ENCODE peak calls at places on chromosomes 6 and 20, in five cellular contexts. One of them, this sample, is unnamed.

GRCh38 chr6:87154641-87155271 is 609 bp upstream of the ZNF292 start:
- DNase-seq in erythroblast: no peak
- DNase-seq in GM12878: peak; percentile 89
- DNase-seq in endothelial cell of umbilical vein: no peak
- DNase-seq in sigmoid colon: no peak
- DNase-seq in this sample: peak; percentile 64

GRCh38 chr20:58571942-58572666 is 56.9 kb upstream of the APCDD1L start:
- DNase-seq in erythroblast: no peak
- DNase-seq in GM12878: no peak
- DNase-seq in endothelial cell of umbilical vein: peak; percentile 62
- DNase-seq in sigmoid colon: peak; percentile 76
- DNase-seq in this sample: no peak

GRCh38 chr6:142902636-142903053 is 42.3 kb downstream of the HIVEP2 start:
- DNase-seq in erythroblast: peak; percentile 31
- DNase-seq in GM12878: peak; percentile 67
- DNase-seq in endothelial cell of umbilical vein: peak; percentile 80
- DNase-seq in sigmoid colon: peak; percentile 71
- DNase-seq in this sample: peak; percentile 25

GRCh38 chr6:153085239-153085638 is 45.8 kb downstream of the RGS17 start:
- DNase-seq in erythroblast: no peak
- DNase-seq in GM12878: no peak
- DNase-seq in endothelial cell of umbilical vein: peak; percentile 37
- DNase-seq in sigmoid colon: no peak
- DNase-seq in this sample: no peak

GRCh38 chr20:4817230-4817671 is 95.5 kb downstream of the PRND start:
- DNase-seq in erythroblast: no peak
- DNase-seq in GM12878: no peak
- DNase-seq in endothelial cell of umbilical vein: no peak
- DNase-seq in sigmoid colon: no peak
- DNase-seq in this sample: no peak

GRCh38 chr20:10609726-10610125 is 64.1 kb downstream of the JAG1 start:
- DNase-seq in erythroblast: no peak
- DNase-seq in GM12878: no peak
- DNase-seq in endothelial cell of umbilical vein: peak; percentile 39
- DNase-seq in sigmoid colon: no peak
- DNase-seq in this sample: no peak

GRCh38 chr6:19032486-19033295 is 645.5 kb downstream of the RNF144B start:
- DNase-seq in erythroblast: no peak
- DNase-seq in GM12878: no peak
- DNase-seq in endothelial cell of umbilical vein: no peak
- DNase-seq in sigmoid colon: no peak
- DNase-seq in this sample: no peak

GRCh38 chr6:156912431-156912830 is 135.3 kb downstream of the ARID1B start:
- DNase-seq in erythroblast: peak; percentile 60
- DNase-seq in GM12878: no peak
- DNase-seq in endothelial cell of umbilical vein: no peak
- DNase-seq in sigmoid colon: no peak
- DNase-seq in this sample: no peak

DNA sequence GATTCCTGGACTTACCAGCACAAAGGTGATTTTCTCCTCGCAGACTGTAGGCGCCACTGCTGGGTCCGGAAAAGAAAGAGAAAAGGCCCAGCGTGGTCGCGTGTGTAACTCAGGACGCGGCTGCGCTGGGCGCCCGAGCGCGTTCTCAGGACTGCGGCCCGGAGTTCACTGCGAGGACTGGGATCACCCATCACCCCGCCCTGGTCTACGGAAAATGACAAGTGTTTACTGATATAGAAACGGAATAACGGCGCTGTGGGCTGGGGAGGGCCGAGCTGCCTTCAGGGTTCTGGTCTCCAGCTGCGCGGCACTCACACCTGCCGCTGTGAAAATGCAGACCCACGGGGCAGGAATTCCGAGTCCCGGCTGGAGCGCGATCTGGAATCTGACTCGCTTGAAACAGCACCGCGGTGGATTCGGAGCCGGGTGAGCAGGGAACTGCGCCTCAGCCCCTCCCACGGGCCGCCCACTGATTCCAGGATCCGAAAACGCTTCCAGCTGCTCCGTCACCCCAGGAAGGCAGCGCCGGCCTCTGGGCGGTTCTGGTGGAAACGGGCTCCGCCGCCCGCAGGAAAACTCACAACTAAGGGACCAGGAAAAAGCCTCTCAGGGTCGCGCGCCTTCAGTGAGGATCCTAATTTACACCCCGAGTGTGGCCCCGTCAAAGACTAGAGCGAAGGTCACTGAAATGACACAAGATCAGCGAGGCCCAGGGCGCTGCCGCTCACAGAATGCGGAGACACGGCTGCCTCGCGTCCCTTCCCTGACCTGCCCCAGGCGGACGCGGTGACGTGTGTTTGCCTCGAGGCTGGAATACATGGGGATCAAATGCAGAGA is 34.5 kb downstream of the HLA-A start:
- DNase-seq in erythroblast: peak; percentile 84
- DNase-seq in GM12878: peak; percentile 13
- DNase-seq in endothelial cell of umbilical vein: peak; percentile 76
- DNase-seq in sigmoid colon: peak; percentile 92
- DNase-seq in this sample: peak; percentile 70
- TF ChIP-seq POLR2A in erythroblast: no peak
- TF ChIP-seq POLR2A in GM12878: no peak
- TF ChIP-seq POLR2A in endothelial cell of umbilical vein: peak; percentile 17
- TF ChIP-seq POLR2A in sigmoid colon: peak; percentile 59
- TF ChIP-seq POLR2A in this sample: peak; percentile 32

DNA sequence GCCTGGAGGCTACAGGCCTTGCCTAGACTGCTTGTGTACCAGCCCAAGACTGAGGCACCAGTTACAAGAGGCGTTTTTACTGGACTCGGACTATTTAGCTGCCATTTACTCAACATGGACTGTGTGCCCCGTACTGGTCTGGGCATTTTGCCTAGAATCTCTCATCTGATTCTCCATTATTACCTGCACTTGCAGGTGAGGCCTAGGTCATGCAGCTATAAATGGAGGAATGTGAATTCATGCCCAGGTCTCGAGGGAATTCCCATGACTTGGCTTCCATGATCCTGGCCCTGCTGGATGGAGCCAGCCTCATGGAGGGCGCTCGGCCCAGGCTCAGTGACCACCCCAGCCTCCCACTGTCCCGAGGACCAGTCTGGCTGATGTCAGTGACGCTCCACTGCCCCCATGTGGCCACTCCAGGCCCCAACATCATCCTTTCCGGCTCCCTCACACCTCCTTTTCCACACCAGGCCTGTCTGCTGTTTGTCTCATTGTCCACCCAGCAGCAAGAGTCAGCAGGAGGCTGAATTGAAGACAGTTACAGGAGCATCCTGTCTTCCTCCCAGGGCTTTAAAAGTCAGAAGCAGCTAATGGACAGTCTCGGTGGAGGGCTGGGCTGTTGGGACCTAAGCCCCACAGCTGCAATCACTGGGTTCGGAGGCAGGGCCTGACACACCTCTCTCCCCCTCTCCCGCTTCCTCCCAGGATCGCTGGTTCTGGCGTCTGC is 8.7 kb downstream of the MMP24OS start:
- DNase-seq in erythroblast: peak; percentile 75
- DNase-seq in GM12878: no peak
- DNase-seq in endothelial cell of umbilical vein: peak; percentile 66
- DNase-seq in sigmoid colon: no peak
- DNase-seq in this sample: peak; percentile 79
- TF ChIP-seq POLR2A in erythroblast: no peak
- TF ChIP-seq POLR2A in GM12878: no peak
- TF ChIP-seq POLR2A in endothelial cell of umbilical vein: no peak
- TF ChIP-seq POLR2A in sigmoid colon: no peak
- TF ChIP-seq POLR2A in this sample: no peak

GRCh38 chr6:137492771-137493217 is 1.4 kb downstream of the OLIG3 start:
- DNase-seq in erythroblast: no peak
- DNase-seq in GM12878: no peak
- DNase-seq in endothelial cell of umbilical vein: no peak
- DNase-seq in sigmoid colon: no peak
- DNase-seq in this sample: no peak

GRCh38 chr6:137490961-137491360 is 3.2 kb downstream of the OLIG3 start:
- DNase-seq in erythroblast: no peak
- DNase-seq in GM12878: no peak
- DNase-seq in endothelial cell of umbilical vein: no peak
- DNase-seq in sigmoid colon: no peak
- DNase-seq in this sample: no peak

GRCh38 chr6:137492289-137492688 is 1.9 kb downstream of the OLIG3 start:
- DNase-seq in erythroblast: no peak
- DNase-seq in GM12878: no peak
- DNase-seq in endothelial cell of umbilical vein: no peak
- DNase-seq in sigmoid colon: no peak
- DNase-seq in this sample: no peak

GRCh38 chr6:137490506-137490905 is 3.7 kb downstream of the OLIG3 start:
- DNase-seq in erythroblast: no peak
- DNase-seq in GM12878: no peak
- DNase-seq in endothelial cell of umbilical vein: no peak
- DNase-seq in sigmoid colon: no peak
- DNase-seq in this sample: no peak

DNA sequence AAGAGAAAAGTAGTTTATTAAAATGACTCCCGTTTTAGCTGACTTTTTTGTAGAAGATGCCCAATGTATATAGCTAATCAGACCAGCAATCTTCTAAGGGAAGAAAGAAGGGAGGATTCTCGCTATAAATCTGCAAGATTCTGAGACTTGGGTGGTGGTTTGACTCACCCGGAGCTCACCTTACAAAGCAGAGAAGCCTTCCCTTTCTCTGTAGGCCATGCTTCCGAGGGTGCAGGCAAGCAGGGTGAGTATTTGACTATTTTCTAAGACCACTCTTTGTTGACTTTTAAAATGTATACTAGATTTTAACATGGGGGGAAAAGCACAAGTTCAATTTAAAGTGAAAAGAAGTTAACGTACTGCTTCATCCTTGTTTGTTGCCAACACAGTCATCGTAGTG is 2.7 kb downstream of the OLIG3 start:
- DNase-seq in erythroblast: no peak
- DNase-seq in GM12878: no peak
- DNase-seq in endothelial cell of umbilical vein: no peak
- DNase-seq in sigmoid colon: no peak
- DNase-seq in this sample: no peak
- TF ChIP-seq POLR2A in erythroblast: no peak
- TF ChIP-seq POLR2A in GM12878: no peak
- TF ChIP-seq POLR2A in endothelial cell of umbilical vein: no peak
- TF ChIP-seq POLR2A in sigmoid colon: no peak
- TF ChIP-seq POLR2A in this sample: no peak

GRCh38 chr6:69868252-69868804 is 2.0 kb downstream of the COL19A1 start:
- DNase-seq in erythroblast: no peak
- DNase-seq in GM12878: no peak
- DNase-seq in endothelial cell of umbilical vein: no peak
- DNase-seq in sigmoid colon: no peak
- DNase-seq in this sample: no peak

GRCh38 chr6:69868961-69869360 is 2.6 kb downstream of the COL19A1 start:
- DNase-seq in erythroblast: no peak
- DNase-seq in GM12878: no peak
- DNase-seq in endothelial cell of umbilical vein: no peak
- DNase-seq in sigmoid colon: no peak
- DNase-seq in this sample: no peak

GRCh38 chr6:69866351-69867074 is at the start of gene COL19A1:
- DNase-seq in erythroblast: peak; percentile 24
- DNase-seq in GM12878: peak; percentile 76
- DNase-seq in endothelial cell of umbilical vein: peak; percentile 21
- DNase-seq in sigmoid colon: peak; percentile 64
- DNase-seq in this sample: no peak

GRCh38 chr6:69865126-69865525 is 1.2 kb upstream of the COL19A1 start:
- DNase-seq in erythroblast: no peak
- DNase-seq in GM12878: no peak
- DNase-seq in endothelial cell of umbilical vein: peak; percentile 4
- DNase-seq in sigmoid colon: no peak
- DNase-seq in this sample: no peak

GRCh38 chr6:69867075-69867911 is 937 bp downstream of the COL19A1 start:
- DNase-seq in erythroblast: peak; percentile 47
- DNase-seq in GM12878: no peak
- DNase-seq in endothelial cell of umbilical vein: peak; percentile 30
- DNase-seq in sigmoid colon: peak; percentile 64
- DNase-seq in this sample: no peak
- TF ChIP-seq POLR2A in erythroblast: no peak
- TF ChIP-seq POLR2A in GM12878: peak; percentile 87
- TF ChIP-seq POLR2A in endothelial cell of umbilical vein: no peak
- TF ChIP-seq POLR2A in sigmoid colon: no peak
- TF ChIP-seq POLR2A in this sample: no peak

DNA sequence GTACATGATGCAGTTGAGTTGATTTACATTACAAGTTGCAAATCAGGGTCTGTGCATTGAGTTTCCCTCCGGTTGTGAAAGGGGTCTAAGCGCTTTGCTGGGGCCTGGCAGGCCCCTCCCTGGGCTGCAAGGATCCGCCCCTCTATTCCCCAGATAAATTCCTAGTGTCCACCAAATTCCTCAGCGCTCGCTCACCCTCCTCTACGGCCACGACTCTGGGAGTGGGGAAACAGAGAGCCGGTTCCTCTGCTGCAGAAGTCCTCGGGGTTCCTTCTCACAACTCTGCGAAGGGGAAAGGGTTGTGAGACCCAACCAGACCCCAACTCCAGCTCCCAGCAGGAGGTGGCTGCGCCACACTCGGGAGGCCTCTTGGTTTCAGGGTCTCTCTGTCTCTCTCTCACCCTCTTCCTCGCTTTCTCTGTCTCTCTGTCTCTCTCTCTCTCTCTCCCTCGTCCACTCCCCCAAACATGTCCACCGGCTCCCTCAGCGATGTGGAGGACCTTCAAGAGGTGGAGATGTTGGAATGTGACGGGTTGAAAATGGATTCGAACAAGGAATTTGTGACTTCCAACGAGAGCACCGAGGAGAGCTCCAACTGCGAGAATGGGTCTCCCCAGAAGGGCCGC is at the start of gene TCF21:
- DNase-seq in erythroblast: no peak
- DNase-seq in GM12878: no peak
- DNase-seq in endothelial cell of umbilical vein: no peak
- DNase-seq in sigmoid colon: peak; percentile 88
- DNase-seq in this sample: no peak
- TF ChIP-seq POLR2A in erythroblast: no peak
- TF ChIP-seq POLR2A in GM12878: no peak
- TF ChIP-seq POLR2A in endothelial cell of umbilical vein: no peak
- TF ChIP-seq POLR2A in sigmoid colon: peak; percentile 48
- TF ChIP-seq POLR2A in this sample: no peak

GRCh38 chr6:53616450-53617357 is 48.9 kb downstream of the KLHL31 start:
- DNase-seq in erythroblast: peak; percentile 35
- DNase-seq in GM12878: no peak
- DNase-seq in endothelial cell of umbilical vein: no peak
- DNase-seq in sigmoid colon: no peak
- DNase-seq in this sample: no peak
- TF ChIP-seq POLR2A in erythroblast: no peak
- TF ChIP-seq POLR2A in GM12878: no peak
- TF ChIP-seq POLR2A in endothelial cell of umbilical vein: no peak
- TF ChIP-seq POLR2A in sigmoid colon: no peak
- TF ChIP-seq POLR2A in this sample: no peak

This sample was measured in H54.